ENCODE peak calls at places on chromosomes 5 and 9, in five cellular contexts. I is stimulated activated CD4-positive, alpha-beta T cell treated with anti-CD3 and anti-CD28 coated beads, TNF-alpha, amount 100 ng/mL, for 4 hours; M is COLO829; Y is brain microvascular endothelial cell; W is occipital lobe. N is an unnamed sample.
A peak's percentile ranks its signal among the peaks of the same experiment; 100 is the strongest.

GRCh38 chr5:34570721-34571379 is 85.3 kb upstream of the RAI14 start:
- DNase-seq in I (no peak), M (no peak), Y (peak; percentile 74), W (no peak), N (no peak)

GRCh38 chr9:3647652-3648051 is 121.9 kb upstream of the RFX3 start:
- DNase-seq in I (no peak), M (no peak), Y (no peak), W (no peak), N (no peak)

GRCh38 chr5:34682926-34683623 is 26.9 kb downstream of the RAI14 start:
- DNase-seq in I (no peak), M (no peak), Y (no peak), W (no peak), N (no peak)

GRCh38 chr5:134555889-134556311 is 30.4 kb downstream of the JADE2 start:
- DNase-seq in I (peak; percentile 54), M (peak; percentile 18), Y (peak; percentile 30), W (peak; percentile 23), N (no peak)

GRCh38 chr5:35668320-35668719 is 50.7 kb downstream of the SPEF2 start:
- DNase-seq in I (no peak), M (no peak), Y (no peak), W (no peak), N (no peak)

GRCh38 chr5:111530298-111530740 is 18.0 kb upstream of the STARD4 start:
- DNase-seq in I (peak; percentile 36), M (peak; percentile 26), Y (peak; percentile 98), W (peak; percentile 26), N (no peak)

GRCh38 chr5:168916852-168917251 is 337.7 kb upstream of the PANK3 start:
- DNase-seq in I (no peak), M (no peak), Y (no peak), W (no peak), N (no peak)

GRCh38 chr9:124347206-124347967 is 67.9 kb downstream of the PSMB7 start:
- DNase-seq in I (no peak), M (no peak), Y (no peak), W (no peak), N (no peak)

GRCh38 chr5:124289641-124290201 is 456.7 kb downstream of the ZNF608 start:
- DNase-seq in I (no peak), M (no peak), Y (no peak), W (peak; percentile 52), N (no peak)

GRCh38 chr5:115859378-115859777 is 17.6 kb downstream of the AP3S1 start:
- DNase-seq in I (no peak), M (no peak), Y (no peak), W (no peak), N (no peak)

GRCh38 chr9:34190996-34191892 is 12.4 kb downstream of the UBAP1 start:
- DNase-seq in I (no peak), M (peak; percentile 19), Y (no peak), W (no peak), N (peak; percentile 24)

GRCh38 chr9:86695904-86696424 is 251.3 kb downstream of the GAS1 start:
- DNase-seq in I (no peak), M (no peak), Y (no peak), W (no peak), N (no peak)

GRCh38 chr5:170538970-170539586 is 35.3 kb downstream of the KCNIP1 start:
- DNase-seq in I (no peak), M (no peak), Y (no peak), W (no peak), N (no peak)

GRCh38 chr9:14812806-14813205 is 90.3 kb upstream of the CER1 start:
- DNase-seq in I (no peak), M (no peak), Y (peak; percentile 35), W (no peak), N (no peak)

GRCh38 chr9:5851445-5851844 is 18.5 kb upstream of the ERMP1 start:
- DNase-seq in I (no peak), M (no peak), Y (peak; percentile 55), W (no peak), N (no peak)

GRCh38 chr9:94772654-94773303 is 46.3 kb downstream of the AOPEP start:
- DNase-seq in I (no peak), M (no peak), Y (peak; percentile 7), W (peak; percentile 61), N (no peak)

GRCh38 chr9:115328228-115328627 is 210.3 kb upstream of the TNC start:
- DNase-seq in I (no peak), M (no peak), Y (peak; percentile 26), W (no peak), N (no peak)

GRCh38 chr9:116032683-116033440 is 120.7 kb upstream of the PAPPA start:
- DNase-seq in I (no peak), M (no peak), Y (no peak), W (no peak), N (no peak)

GRCh38 chr9:109440797-109441287 is 57.3 kb downstream of the PTPN3 start:
- DNase-seq in I (no peak), M (peak; percentile 91), Y (peak; percentile 87), W (no peak), N (no peak)

GRCh38 chr5:5199460-5199859 is 59.3 kb downstream of the ADAMTS16 start:
- DNase-seq in I (no peak), M (no peak), Y (no peak), W (no peak), N (no peak)

GRCh38 chr9:35907732-35908483 is 1.4 kb upstream of the SPAAR start:
- DNase-seq in I (no peak), M (peak; percentile 92), Y (peak; percentile 65), W (no peak), N (no peak)

GRCh38 chr9:31140316-31140715 is 1244.1 kb upstream of the ACO1 start:
- DNase-seq in I (no peak), M (no peak), Y (no peak), W (no peak), N (no peak)

N was measured in type B pancreatic cell.